ENCODE peak calls at places on chromosome 9, in five cellular contexts. C is heart right ventricle, G is neural progenitor cell, Q is T-helper 1 cell, Y is GM12891. F is an unnamed sample.

GRCh38 chr9:122056484-122056883 is 36.6 kb downstream of the TTLL11 start:
- DNase-seq in C (no peak), G (peak), Q (no peak), Y (no peak), F (no peak)

GRCh38 chr9:97406620-97407177 is 5.2 kb upstream of the TDRD7 start:
- DNase-seq in C (no peak), G (peak), Q (no peak), Y (no peak), F (no peak)

GRCh38 chr9:7315116-7315515 is 484.5 kb downstream of the DMAC1 start:
- DNase-seq in C (no peak), G (no peak), Q (no peak), Y (no peak), F (no peak)

GRCh38 chr9:71822935-71823334 is 54.6 kb upstream of the CEMIP2 start:
- DNase-seq in C (no peak), G (no peak), Q (no peak), Y (no peak), F (no peak)

GRCh38 chr9:117616436-117616835 is 87.8 kb upstream of the TLR4 start:
- DNase-seq in C (no peak), G (no peak), Q (no peak), Y (no peak), F (peak)

GRCh38 chr9:110058304-110058953 is 149.5 kb downstream of the C9orf152 start:
- DNase-seq in C (peak), G (peak), Q (peak), Y (no peak), F (peak)

GRCh38 chr9:2291980-2292704 is 277.0 kb downstream of the SMARCA2 start:
- DNase-seq in C (no peak), G (no peak), Q (no peak), Y (no peak), F (peak)

GRCh38 chr9:27967236-27967635 is 394.0 kb upstream of the C9orf72 start:
- DNase-seq in C (no peak), G (no peak), Q (no peak), Y (no peak), F (no peak)

GRCh38 chr9:37104183-37104889 is 16.0 kb upstream of the ZCCHC7 start:
- DNase-seq in C (no peak), G (no peak), Q (no peak), Y (no peak), F (no peak)

GRCh38 chr9:95494416-95495371 is 22.1 kb downstream of the PTCH1 start:
- DNase-seq in C (no peak), G (peak), Q (peak), Y (peak), F (peak)

GRCh38 chr9:14314929-14315753 is 1.2 kb upstream of the NFIB start:
- DNase-seq in C (peak), G (peak), Q (no peak), Y (no peak), F (peak)